ENCODE peak calls at places on chromosome 13, in ten cellular contexts. T, Q, K, W, M, Z, S, F, H and R are unnamed samples.

GRCh38 chr13:29849071-29849541 is 1.3 kb downstream of the UBL3 start:
- DNase-seq in Z (peak), F (peak), W (no peak), Q (no peak), H (no peak), T (peak), M (no peak), S (peak), K (peak), R (no peak)

GRCh38 chr13:84032116-84032515 is 149.8 kb upstream of the SLITRK1 start:
- DNase-seq in H (no peak), F (no peak), S (no peak), M (no peak), W (no peak), K (no peak), Q (no peak), T (no peak), Z (no peak), R (no peak)

GRCh38 chr13:98798849-98799645 is 46.6 kb upstream of the SLC15A1 start:
- DNase-seq in W (no peak), T (peak), M (no peak), F (peak), H (no peak), Z (no peak), Q (no peak), K (no peak), S (no peak), R (no peak)

GRCh38 chr13:106498571-106498970 is 36.9 kb downstream of the EFNB2 start:
- DNase-seq in Q (no peak), Z (no peak), K (no peak), T (no peak), H (no peak), S (no peak), W (no peak), M (no peak), F (no peak), R (no peak)

GRCh38 chr13:113548171-113548641 is 36.3 kb upstream of the TFDP1 start:
- DNase-seq in H (no peak), W (no peak), F (peak), T (no peak), K (no peak), M (peak), Z (peak), S (peak), Q (peak), R (no peak)

GRCh38 chr13:59250276-59250990 is 913.3 kb downstream of the DIAPH3 start:
- DNase-seq in Q (no peak), F (no peak), T (no peak), K (no peak), W (no peak), M (no peak), H (no peak), Z (no peak), S (no peak), R (no peak)

GRCh38 chr13:29254971-29255370 is 340.5 kb downstream of the SLC7A1 start:
- DNase-seq in H (no peak), T (no peak), W (no peak), K (no peak), Q (no peak), F (no peak), S (no peak), M (no peak), Z (no peak), R (no peak)

GRCh38 chr13:80553041-80553440 is 212.1 kb upstream of the SPRY2 start:
- DNase-seq in Z (no peak), S (no peak), W (no peak), F (no peak), K (no peak), T (no peak), Q (no peak), M (no peak), H (no peak), R (no peak)

GRCh38 chr13:26323764-26324163 is 69.8 kb downstream of the CDK8 start:
- DNase-seq in M (no peak), W (no peak), H (no peak), Q (no peak), T (no peak), S (no peak), K (no peak), Z (no peak), F (no peak), R (no peak)

GRCh38 chr13:38590796-38591507 is 95.9 kb upstream of the FREM2 start:
- DNase-seq in K (no peak), F (no peak), S (no peak), T (no peak), Q (peak), M (peak), H (no peak), Z (no peak), W (no peak), R (no peak)

GRCh38 chr13:22114630-22115311 is 443.9 kb downstream of the FGF9 start:
- DNase-seq in K (peak), S (no peak), Q (no peak), F (peak), M (no peak), Z (no peak), W (no peak), H (no peak), T (peak), R (no peak)

DNA sequence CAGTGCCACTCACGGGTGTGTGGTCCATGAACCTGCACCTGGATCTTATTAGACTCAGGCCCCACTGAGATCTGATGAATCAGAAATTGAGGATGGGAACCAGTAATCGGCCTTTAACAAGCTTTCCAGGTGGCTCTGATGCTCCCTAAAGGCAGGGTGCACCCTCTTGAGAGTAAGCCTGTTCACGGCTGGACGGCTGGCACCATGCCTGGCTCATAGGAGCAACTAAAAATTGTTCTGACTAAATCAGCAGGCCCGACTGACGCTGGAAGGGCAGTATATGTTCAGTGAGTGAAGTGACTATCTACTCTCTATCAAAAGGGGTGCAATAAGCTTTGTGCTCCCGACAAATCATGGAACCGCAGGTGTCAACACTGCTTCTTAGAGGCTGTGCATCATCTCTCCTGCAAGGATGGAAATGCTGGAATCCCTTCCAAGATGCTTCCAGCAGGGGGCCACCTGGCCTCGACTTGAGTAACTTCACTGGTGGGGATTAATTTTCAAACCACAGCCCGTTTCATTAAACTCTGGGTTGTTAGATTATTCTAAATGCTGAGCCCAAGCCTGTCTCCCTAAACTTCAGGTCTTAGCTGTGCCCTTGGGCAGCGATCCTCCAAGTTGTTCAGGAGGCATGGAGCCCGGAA is 28.4 kb downstream of the TMTC4 start:
- DNase-seq in T (peak), S (peak), K (no peak), F (peak), Q (no peak), H (no peak), M (no peak), W (no peak), Z (no peak), R (no peak)
- H3K27ac ChIP-seq in T (no peak), S (no peak), K (no peak), F (no peak), Q (no peak), H (no peak), M (no peak), W (no peak), Z (no peak), R (no peak)

DNA sequence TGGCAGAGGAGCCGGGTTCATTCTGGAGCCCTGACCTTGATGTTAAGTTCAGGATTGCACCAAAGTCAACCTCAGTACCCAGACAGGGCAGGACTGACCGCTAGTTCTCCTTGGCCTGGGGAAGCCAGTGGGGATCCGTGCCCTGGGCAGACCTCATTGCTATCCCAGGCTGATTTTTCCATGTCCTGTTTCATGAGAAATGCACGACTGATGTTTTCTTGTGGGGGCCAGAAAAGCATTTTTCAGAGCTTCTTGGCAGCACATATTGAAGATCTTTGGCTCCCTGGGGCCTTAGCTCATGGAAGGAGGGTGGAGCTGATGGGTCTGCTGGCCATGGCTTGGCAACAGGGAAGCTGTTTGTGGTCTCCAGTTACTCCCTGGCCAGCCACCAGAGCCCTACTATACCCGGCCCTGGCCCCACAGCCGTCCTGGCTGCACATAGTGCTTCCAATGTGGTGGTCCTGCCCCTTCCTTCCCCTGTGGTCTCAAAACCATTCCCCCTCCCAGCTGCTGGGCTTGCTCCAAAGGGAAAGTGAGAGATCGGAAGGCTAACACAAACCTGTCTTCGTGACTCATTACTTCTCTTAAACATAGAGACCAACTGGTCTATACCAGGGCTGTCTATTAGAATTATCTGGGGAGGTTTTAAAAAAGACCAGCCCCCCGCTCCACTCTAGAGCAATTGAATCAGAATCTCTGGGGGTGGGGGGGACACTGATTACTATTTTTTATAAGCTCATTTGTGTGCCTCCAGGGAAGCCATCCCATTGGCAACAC is 11.3 kb downstream of the IL17D start:
- DNase-seq in Z (peak), F (peak), W (peak), T (peak), K (no peak), H (peak), S (no peak), M (peak), Q (no peak), R (no peak)
- H3K27ac ChIP-seq in Z (peak), F (no peak), W (peak), T (no peak), K (no peak), H (peak), S (no peak), M (no peak), Q (no peak), R (no peak)

DNA sequence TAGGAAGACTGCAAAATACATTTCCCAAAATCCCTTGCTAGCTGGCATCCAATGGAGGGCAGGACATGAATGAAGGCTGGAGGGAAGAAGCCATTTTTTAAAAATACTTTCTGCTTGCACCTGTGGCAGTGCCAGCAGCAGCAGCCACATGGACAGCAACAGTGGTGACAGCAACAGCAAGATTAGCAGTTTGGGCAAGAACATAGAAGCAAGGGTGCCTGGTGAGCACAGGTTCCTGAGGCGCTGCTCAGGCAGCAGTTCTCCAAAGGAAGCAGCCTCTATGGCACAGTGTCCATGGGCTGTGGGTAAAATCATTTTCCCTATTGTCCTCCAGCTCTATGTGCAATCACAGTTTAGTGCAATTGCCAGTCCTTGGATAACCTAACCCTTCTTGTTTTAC is 1.3 kb upstream of the FAM216B start:
- DNase-seq in H (no peak), Q (no peak), Z (no peak), F (no peak), K (no peak), T (no peak), M (no peak), W (no peak), S (no peak), R (no peak)
- H3K27ac ChIP-seq in H (peak), Q (no peak), Z (no peak), F (no peak), K (no peak), T (no peak), M (no peak), W (no peak), S (no peak), R (no peak)

GRCh38 chr13:107585466-107585865 is 629.9 kb downstream of the LIG4 start:
- DNase-seq in F (no peak), T (peak), Z (no peak), H (no peak), Q (no peak), W (no peak), M (no peak), K (no peak), S (no peak), R (no peak)
- H3K27ac ChIP-seq in F (no peak), T (no peak), Z (no peak), H (no peak), Q (no peak), W (no peak), M (no peak), K (no peak), S (no peak), R (no peak)

DNA sequence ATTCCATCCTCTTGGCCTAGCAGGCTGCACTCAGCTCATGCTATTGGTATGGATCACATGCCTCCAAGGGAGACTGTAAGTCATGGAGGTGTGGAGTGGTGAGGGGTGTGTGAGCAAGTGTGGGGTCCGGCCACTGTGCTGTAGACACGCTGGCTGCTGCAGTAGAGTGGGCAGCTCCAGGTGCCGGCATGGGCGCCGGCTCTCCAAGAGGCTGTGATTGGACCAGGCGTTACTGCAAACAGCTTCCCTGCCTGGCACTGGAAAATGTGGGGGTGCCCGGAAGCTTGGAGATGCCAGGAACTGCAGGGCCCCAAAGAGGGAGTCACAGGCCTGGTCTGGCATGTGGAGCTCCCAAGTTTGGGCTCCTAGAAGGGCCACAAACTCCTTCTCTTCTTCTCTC is 245.7 kb downstream of the GPC6 start:
- DNase-seq in H (no peak), T (no peak), F (no peak), K (no peak), W (no peak), M (no peak), Z (no peak), Q (no peak), S (no peak), R (no peak)
- H3K27ac ChIP-seq in H (no peak), T (no peak), F (no peak), K (no peak), W (no peak), M (no peak), Z (no peak), Q (no peak), S (no peak), R (no peak)

GRCh38 chr13:51221108-51221507 is 1.1 kb upstream of the FAM124A start:
- DNase-seq in K (no peak), W (no peak), T (no peak), S (no peak), H (no peak), Z (no peak), M (no peak), Q (no peak), F (no peak), R (no peak)

GRCh38 chr13:51220706-51221105 is 1.5 kb upstream of the FAM124A start:
- DNase-seq in M (no peak), Q (no peak), S (no peak), H (no peak), Z (no peak), F (no peak), T (no peak), W (no peak), K (no peak), R (no peak)

GRCh38 chr13:51223284-51224270 is 1.4 kb downstream of the FAM124A start:
- DNase-seq in H (no peak), Q (no peak), M (no peak), F (no peak), S (peak), Z (no peak), W (no peak), T (no peak), K (no peak), R (no peak)

GRCh38 chr13:51222510-51223283 is 499 bp downstream of the FAM124A start:
- DNase-seq in F (no peak), H (peak), W (no peak), Z (no peak), S (peak), Q (no peak), K (no peak), T (no peak), M (no peak), R (no peak)

DNA sequence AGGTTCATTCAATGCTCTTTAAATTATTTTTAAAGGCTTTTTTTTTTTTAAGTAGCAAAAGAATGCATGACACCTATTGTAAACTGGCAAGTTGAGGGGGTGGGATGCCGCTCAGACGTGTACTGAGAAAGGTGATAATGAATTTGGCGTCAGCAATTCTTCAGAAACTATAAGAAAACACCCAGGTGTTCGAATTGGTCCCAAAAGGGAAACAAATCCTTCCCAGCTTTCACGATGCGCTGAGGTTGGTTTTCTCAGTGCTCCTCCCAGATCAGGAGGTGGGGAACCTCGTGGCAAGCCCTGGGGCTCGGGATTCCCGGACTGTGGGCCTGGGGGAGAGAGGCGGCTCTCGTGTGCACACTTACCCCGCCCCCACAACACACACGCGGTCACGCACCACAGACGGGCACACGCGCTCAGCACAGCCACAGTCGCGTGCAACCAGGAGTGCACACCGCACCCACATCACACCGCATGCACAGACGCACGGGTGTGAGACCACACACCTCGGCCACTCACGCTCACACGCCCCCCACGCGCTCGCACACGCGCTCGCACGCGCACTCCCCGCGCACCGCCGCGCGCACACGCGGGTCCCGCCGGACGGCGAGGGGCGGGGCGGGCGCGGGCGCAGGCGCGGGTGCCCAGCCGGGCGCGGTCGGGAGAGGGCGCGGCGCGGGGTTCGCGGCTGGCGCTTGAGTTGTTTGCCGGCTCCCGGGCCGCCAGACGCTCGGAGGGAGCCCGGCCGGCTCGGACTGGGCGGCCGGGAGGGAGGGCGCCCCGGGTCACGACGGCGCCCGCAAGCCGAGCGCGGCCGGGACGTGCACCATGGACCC is at the start of gene FAM124A:
- DNase-seq in W (peak), M (no peak), T (peak), H (peak), K (peak), Z (peak), S (peak), Q (peak), F (peak), R (no peak)
- H3K27ac ChIP-seq in W (peak), M (peak), T (no peak), H (peak), K (no peak), Z (peak), S (peak), Q (peak), F (no peak), R (no peak)

GRCh38 chr13:65560936-65561335 is 1669.2 kb downstream of the PCDH9 start:
- DNase-seq in Q (no peak), H (no peak), F (no peak), T (no peak), S (no peak), W (no peak), Z (no peak), K (no peak), M (no peak), R (no peak)
- H3K27ac ChIP-seq in Q (no peak), H (no peak), F (no peak), T (no peak), S (no peak), W (no peak), Z (no peak), K (no peak), M (no peak), R (no peak)